ENCODE peak calls at places on chromosomes 6 and 20, in seven cellular contexts. H, I, Y, T, C, W and V are unnamed samples.

GRCh38 chr6:40807484-40807883 is 220.3 kb upstream of the LRFN2 start:
- DNase-seq in H (no peak), I (no peak), W (no peak), Y (no peak), T (no peak), C (no peak), V (no peak)

GRCh38 chr6:130742282-130742681 is 84.9 kb upstream of the SMLR1 start:
- DNase-seq in T (no peak), H (no peak), C (no peak), I (no peak), Y (no peak), W (no peak), V (no peak)

GRCh38 chr6:35065441-35065800 is 75.7 kb downstream of the TCP11 start:
- DNase-seq in W (peak), Y (no peak), I (no peak), H (no peak), C (no peak), T (no peak), V (no peak)

GRCh38 chr6:37630281-37630799 is 67.3 kb downstream of the MDGA1 start:
- DNase-seq in C (no peak), I (no peak), H (no peak), W (no peak), Y (peak), T (peak), V (peak)

GRCh38 chr20:47546184-47547033 is 44.7 kb downstream of the NCOA3 start:
- DNase-seq in T (no peak), C (no peak), Y (no peak), I (no peak), W (no peak), H (no peak), V (no peak)

GRCh38 chr20:46122071-46122470 is 4.0 kb downstream of the CD40 start:
- DNase-seq in C (no peak), H (no peak), T (no peak), W (no peak), Y (peak), I (no peak), V (no peak)

GRCh38 chr20:51417245-51417560 is 125.3 kb downstream of the NFATC2 start:
- DNase-seq in I (no peak), C (no peak), H (no peak), W (no peak), T (no peak), Y (no peak), V (no peak)

GRCh38 chr6:127404133-127404532 is 55.1 kb downstream of the KIAA0408 start:
- DNase-seq in I (no peak), H (peak), C (no peak), W (no peak), T (no peak), Y (no peak), V (no peak)

GRCh38 chr6:40912158-40912946 is 126.7 kb downstream of the UNC5CL start:
- DNase-seq in Y (no peak), W (peak), C (peak), T (peak), H (peak), I (peak), V (no peak)

GRCh38 chr20:1803216-1804128 is 91.7 kb upstream of the SIRPA start:
- DNase-seq in C (peak), W (peak), I (peak), H (no peak), T (peak), Y (no peak), V (peak)

GRCh38 chr6:44074383-44075136 is 52.7 kb downstream of the MRPL14 start:
- DNase-seq in C (no peak), I (peak), T (peak), W (peak), Y (peak), H (peak), V (peak)

GRCh38 chr6:107290491-107290890 is 168.9 kb downstream of the PDSS2 start:
- DNase-seq in T (no peak), C (no peak), I (no peak), H (no peak), W (no peak), Y (peak), V (no peak)

GRCh38 chr6:35400901-35401311 is 51.2 kb upstream of the FANCE start:
- DNase-seq in W (no peak), C (no peak), I (no peak), H (no peak), T (no peak), Y (no peak), V (no peak)

GRCh38 chr20:46963196-46963529 is 68.5 kb downstream of the EYA2 start:
- DNase-seq in H (no peak), W (no peak), C (no peak), Y (no peak), I (no peak), T (no peak), V (no peak)

GRCh38 chr6:30463651-30464618 is 25.4 kb upstream of the HLA-E start:
- DNase-seq in W (peak), Y (no peak), I (peak), C (no peak), T (no peak), H (no peak), V (no peak)

GRCh38 chr20:57772349-57772964 is 62.6 kb upstream of the PMEPA1 start:
- DNase-seq in Y (peak), T (no peak), I (peak), C (no peak), H (no peak), W (no peak), V (peak)

GRCh38 chr6:143159001-143159400 is 98.3 kb downstream of the AIG1 start:
- DNase-seq in C (no peak), T (no peak), W (no peak), I (no peak), Y (no peak), H (no peak), V (no peak)

GRCh38 chr20:13221313-13221672 is 219 bp downstream of the ISM1 start:
- DNase-seq in W (no peak), Y (no peak), I (peak), T (no peak), C (no peak), H (no peak), V (no peak)

GRCh38 chr6:72959821-72960220 is 265.5 kb downstream of the KHDC1L start:
- DNase-seq in W (no peak), Y (no peak), H (no peak), C (no peak), I (no peak), T (no peak), V (no peak)

GRCh38 chr6:41881506-41881905 is 13.7 kb downstream of the USP49 start:
- DNase-seq in W (no peak), I (no peak), C (no peak), H (no peak), T (no peak), Y (no peak), V (no peak)

GRCh38 chr20:39777610-39778009 is 815.5 kb downstream of the DHX35 start:
- DNase-seq in C (no peak), H (no peak), T (no peak), W (no peak), Y (no peak), I (no peak), V (no peak)

GRCh38 chr6:128600397-128600951 is 80.1 kb upstream of the PTPRK start:
- DNase-seq in I (no peak), C (peak), W (no peak), H (no peak), Y (peak), T (no peak), V (no peak)

GRCh38 chr20:4513720-4514119 is 208.0 kb upstream of the PRND start:
- DNase-seq in T (no peak), W (no peak), I (no peak), C (no peak), Y (no peak), H (no peak), V (no peak)

GRCh38 chr20:49859807-49860206 is 47.2 kb downstream of the SLC9A8 start:
- DNase-seq in C (no peak), H (no peak), I (no peak), T (no peak), Y (peak), W (no peak), V (no peak)

GRCh38 chr6:126040826-126041225 is 54.5 kb downstream of the TRMT11 start:
- DNase-seq in H (no peak), I (no peak), W (no peak), C (no peak), Y (no peak), T (no peak), V (no peak)

GRCh38 chr20:48538058-48538825 is 289.6 kb downstream of the PREX1 start:
- DNase-seq in W (no peak), C (no peak), T (no peak), Y (peak), I (no peak), H (no peak), V (no peak)

GRCh38 chr6:39225946-39226437 is 3.3 kb downstream of the KCNK5 start:
- DNase-seq in H (no peak), I (peak), T (no peak), W (no peak), Y (no peak), C (no peak), V (no peak)

GRCh38 chr6:147643341-147644200 is 135.1 kb downstream of the SAMD5 start:
- DNase-seq in T (no peak), W (no peak), C (no peak), Y (no peak), H (no peak), I (no peak), V (no peak)